ENCODE peak calls at places on chromosome 19, in four cellular contexts. Z is retinal pigment epithelial cell, C is AG04450, L is astrocyte. W is an unnamed sample.

GRCh38 chr19:13026478-13026999 is 31.3 kb downstream of the NFIX start:
- DNase-seq in Z (no peak), C (no peak), L (peak), W (peak)

GRCh38 chr19:40247735-40248262 is 21.3 kb upstream of the CCNP start:
- DNase-seq in Z (no peak), C (no peak), L (no peak), W (no peak)

GRCh38 chr19:12875086-12875485 is 6.2 kb downstream of the DNASE2 start:
- DNase-seq in Z (no peak), C (no peak), L (no peak), W (no peak)

GRCh38 chr19:58572026-58572817 is 913 bp downstream of the MZF1 start:
- DNase-seq in Z (no peak), C (no peak), L (no peak), W (no peak)

GRCh38 chr19:28019371-28019770 is 1193.6 kb downstream of the UQCRFS1 start:
- DNase-seq in Z (no peak), C (no peak), L (no peak), W (no peak)

GRCh38 chr19:15641901-15642491 is 1.3 kb downstream of the CYP4F3 start:
- DNase-seq in Z (no peak), C (no peak), L (no peak), W (no peak)

GRCh38 chr19:19379527-19379926 is 25.9 kb upstream of the GATAD2A start:
- DNase-seq in Z (peak), C (no peak), L (no peak), W (no peak)

GRCh38 chr19:29854033-29854432 is 42.2 kb downstream of the CCNE1 start:
- DNase-seq in Z (no peak), C (no peak), L (no peak), W (no peak)

GRCh38 chr19:16024266-16025107 is 51.8 kb upstream of the TPM4 start:
- DNase-seq in Z (no peak), C (no peak), L (no peak), W (no peak)

GRCh38 chr19:38266981-38267597 is 2.7 kb downstream of the SPINT2 start:
- DNase-seq in Z (peak), C (peak), L (peak), W (peak)

GRCh38 chr19:31330761-31331160 is 18.5 kb downstream of the TSHZ3 start:
- DNase-seq in Z (no peak), C (no peak), L (no peak), W (no peak)

GRCh38 chr19:33948651-33949335 is 152.1 kb downstream of the KCTD15 start:
- DNase-seq in Z (no peak), C (no peak), L (no peak), W (no peak)

GRCh38 chr19:29694166-29694565 is 20.9 kb downstream of the C19orf12 start:
- DNase-seq in Z (no peak), C (no peak), L (no peak), W (no peak)

GRCh38 chr19:9171393-9171991 is 7.3 kb upstream of the OR7D2 start:
- DNase-seq in Z (no peak), C (no peak), L (no peak), W (peak)

GRCh38 chr19:15276620-15277019 is 44.4 kb upstream of the EPHX3 start:
- DNase-seq in Z (no peak), C (no peak), L (no peak), W (no peak)

GRCh38 chr19:35717665-35718344 is at the start of gene KMT2B:
- DNase-seq in Z (no peak), C (no peak), L (no peak), W (no peak)

GRCh38 chr19:56721714-56722113 is 50.2 kb upstream of the ZNF835 start:
- DNase-seq in Z (no peak), C (no peak), L (no peak), W (no peak)

GRCh38 chr19:8307400-8307964 is 676 bp downstream of the CD320 start:
- DNase-seq in Z (no peak), C (no peak), L (no peak), W (no peak)

GRCh38 chr19:39647918-39648317 is 7.8 kb upstream of the LGALS16 start:
- DNase-seq in Z (no peak), C (no peak), L (no peak), W (no peak)

GRCh38 chr19:40556953-40557530 is 19.6 kb upstream of the SHKBP1 start:
- DNase-seq in Z (no peak), C (no peak), L (no peak), W (no peak)

GRCh38 chr19:7224205-7224833 is 69.9 kb downstream of the INSR start:
- DNase-seq in Z (peak), C (no peak), L (peak), W (peak)

GRCh38 chr19:32200312-32201038 is 144.9 kb upstream of the ZNF507 start:
- DNase-seq in Z (no peak), C (no peak), L (no peak), W (no peak)

GRCh38 chr19:35090160-35090794 is 25.3 kb upstream of the FXYD3 start:
- DNase-seq in Z (no peak), C (no peak), L (peak), W (peak)

GRCh38 chr19:42017040-42017439 is 23.0 kb upstream of the ATP1A3 start:
- DNase-seq in Z (no peak), C (no peak), L (no peak), W (no peak)

GRCh38 chr19:35142531-35143230 is 374 bp upstream of the FXYD7 start:
- DNase-seq in Z (no peak), C (no peak), L (no peak), W (peak)

GRCh38 chr19:11125994-11126685 is 29.4 kb downstream of the SPC24 start:
- DNase-seq in Z (no peak), C (peak), L (peak), W (peak)

GRCh38 chr19:11560404-11560988 is 1.5 kb upstream of the ELOF1 start:
- DNase-seq in Z (no peak), C (peak), L (peak), W (peak)

GRCh38 chr19:28137772-28138171 is 1075.2 kb downstream of the UQCRFS1 start:
- DNase-seq in Z (no peak), C (no peak), L (no peak), W (no peak)

GRCh38 chr19:9917322-9917721 is 19.0 kb downstream of the OLFM2 start:
- DNase-seq in Z (no peak), C (no peak), L (no peak), W (peak)

GRCh38 chr19:33175886-33176669 is 18.1 kb upstream of the LRP3 start:
- DNase-seq in Z (no peak), C (no peak), L (peak), W (peak)

GRCh38 chr19:53977991-53978731 is 13.3 kb upstream of the CACNG6 start:
- DNase-seq in Z (no peak), C (peak), L (peak), W (peak)

GRCh38 chr19:55112246-55112780 is 5.1 kb downstream of the PPP1R12C start:
- DNase-seq in Z (no peak), C (no peak), L (no peak), W (no peak)
- H3K4me3 ChIP-seq in Z (no peak), C (no peak), L (no peak), W (no peak)

GRCh38 chr19:1941146-1942077 is at the start of gene CSNK1G2:
- DNase-seq in Z (no peak), C (no peak), L (no peak), W (no peak)
- TF ChIP-seq CTCF in Z (no peak), C (no peak), L (no peak), W (no peak)

DNA sequence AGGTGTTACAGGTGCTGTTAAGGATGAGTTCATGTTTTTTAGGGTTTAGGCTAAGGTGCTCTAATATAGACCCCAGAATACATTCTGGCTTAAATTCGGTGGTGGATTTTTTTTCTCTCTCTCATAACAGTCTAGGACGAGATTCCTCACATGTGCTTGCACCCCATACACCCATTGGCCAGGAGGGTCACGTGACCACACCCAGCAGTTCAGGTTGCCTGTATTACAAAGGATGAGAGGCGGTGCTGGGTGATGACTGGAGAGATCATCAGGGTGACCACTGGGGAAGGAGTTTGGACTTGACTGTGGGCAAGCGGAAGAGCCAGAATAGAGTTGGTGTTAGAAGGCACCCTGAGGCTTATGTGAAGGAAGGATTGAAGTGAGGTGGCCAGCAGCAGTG is 27.7 kb downstream of the PPP2R1A start:
- DNase-seq in Z (no peak), C (no peak), L (no peak), W (no peak)
- H3K4me3 ChIP-seq in Z (no peak), C (no peak), L (no peak), W (no peak)

DNA sequence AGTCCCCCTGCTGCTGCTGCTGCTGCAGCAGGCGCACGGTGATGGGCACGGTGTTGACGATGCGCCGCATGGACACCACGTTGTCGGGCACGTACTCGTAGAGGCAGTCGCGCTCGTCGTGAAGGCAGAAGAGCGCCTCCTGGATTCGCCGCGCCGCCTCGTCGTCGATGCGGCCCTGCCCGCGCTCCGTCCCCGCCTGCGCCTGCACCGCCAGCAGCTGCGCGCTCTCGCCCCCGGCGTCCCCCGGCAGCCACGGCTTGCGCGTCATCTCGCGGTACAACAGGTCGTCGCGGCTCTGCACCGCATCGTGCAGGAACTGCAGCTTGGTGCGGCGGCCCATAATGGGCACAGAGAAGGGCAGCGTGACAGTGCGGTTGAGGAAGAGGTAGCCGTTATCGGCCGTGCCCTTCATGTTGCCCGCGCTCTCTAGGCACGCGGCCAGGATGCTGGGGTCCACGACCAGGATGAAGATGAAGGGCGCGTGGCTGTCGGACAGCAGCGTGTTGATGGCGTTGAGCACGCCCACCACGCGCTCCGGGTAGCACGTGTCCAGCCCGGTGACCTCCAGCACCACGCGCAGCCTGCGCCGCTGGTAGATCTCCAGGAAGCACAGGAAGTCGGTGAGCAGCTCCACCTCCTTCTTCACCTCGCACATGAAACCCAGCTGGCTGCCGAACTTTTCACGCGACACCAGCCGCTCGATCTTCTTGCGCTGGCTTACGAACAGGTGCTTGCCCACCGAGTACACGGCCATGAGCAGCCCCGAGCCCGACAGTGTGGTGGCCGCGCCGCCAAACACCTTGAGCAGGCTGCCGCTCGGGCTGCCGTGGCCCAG is 8.1 kb downstream of the NKPD1 start:
- DNase-seq in Z (no peak), C (no peak), L (peak), W (peak)
- TF ChIP-seq CTCF in Z (peak), C (no peak), L (no peak), W (no peak)

GRCh38 chr19:400976-401835 is 7.7 kb downstream of the C2CD4C start:
- DNase-seq in Z (no peak), C (no peak), L (no peak), W (no peak)

GRCh38 chr19:397321-397720 is 11.6 kb downstream of the C2CD4C start:
- DNase-seq in Z (no peak), C (no peak), L (no peak), W (no peak)

GRCh38 chr19:397941-398706 is 10.8 kb downstream of the C2CD4C start:
- DNase-seq in Z (no peak), C (no peak), L (no peak), W (no peak)

GRCh38 chr19:399370-399769 is 9.6 kb downstream of the C2CD4C start:
- DNase-seq in Z (no peak), C (no peak), L (no peak), W (no peak)

DNA sequence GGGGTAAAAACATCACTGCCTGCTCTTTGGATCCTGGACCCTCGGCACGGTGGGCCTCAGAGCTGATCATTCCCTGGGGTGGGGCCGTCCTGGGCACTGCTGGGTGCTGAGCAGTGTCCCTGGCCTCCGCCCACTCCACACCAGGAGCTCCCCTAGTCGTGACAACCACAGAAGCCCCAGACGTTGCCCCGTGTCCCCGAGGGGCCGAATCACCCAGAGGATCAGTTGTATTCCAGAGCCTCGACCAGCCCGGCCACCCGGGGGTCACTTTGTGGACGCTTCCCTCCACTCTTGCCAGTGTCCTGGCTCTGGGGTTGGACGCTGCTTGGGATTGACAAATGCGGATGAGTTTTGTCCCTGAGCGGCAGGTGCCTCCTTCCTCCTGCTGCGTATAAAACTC is 10.2 kb downstream of the C2CD4C start:
- DNase-seq in Z (no peak), C (no peak), L (no peak), W (no peak)
- H3K4me3 ChIP-seq in Z (no peak), C (no peak), L (no peak), W (no peak)

GRCh38 chr19:49064768-49065611 is at the start of gene NTF4:
- DNase-seq in Z (no peak), C (no peak), L (no peak), W (peak)
- TF ChIP-seq CTCF in Z (no peak), C (no peak), L (no peak), W (no peak)

DNA sequence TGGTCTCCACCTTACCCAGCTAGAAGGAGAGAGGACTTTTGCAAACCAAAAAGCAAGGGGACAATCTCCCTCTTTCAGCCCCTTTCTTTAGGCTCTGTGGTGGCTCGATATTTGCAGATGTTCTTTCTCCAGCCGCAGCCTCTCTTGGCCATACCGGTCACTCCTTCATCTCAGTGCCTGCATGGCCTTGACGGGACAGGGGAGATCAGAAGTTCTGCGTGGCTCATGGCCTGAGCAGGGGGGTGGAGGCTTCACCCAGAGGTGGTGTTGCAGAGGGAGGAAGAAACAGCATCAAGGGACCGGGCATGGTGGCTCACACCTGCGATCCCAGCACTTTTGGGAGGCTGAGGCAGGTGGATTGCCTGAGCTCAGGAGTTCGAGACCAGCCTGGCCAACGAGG is 53.2 kb downstream of the MYO9B start:
- DNase-seq in Z (no peak), C (no peak), L (no peak), W (no peak)
- H3K4me3 ChIP-seq in Z (no peak), C (no peak), L (no peak), W (no peak)

W was measured in fibroblast of pulmonary artery.